ENCODE peak calls at places on chromosomes 6 and 20, in seven cellular contexts. One of them, this sample, is unnamed.

GRCh38 chr20:33232486-33233072 is 3.2 kb upstream of the BPIFA1 start:
- DNase-seq in lower lobe of right lung: peak; percentile 59
- DNase-seq in fibroblast of lung: no peak
- DNase-seq in tibial nerve: no peak
- DNase-seq in A549: no peak
- DNase-seq in uterus: no peak
- DNase-seq in PC-3: no peak
- DNase-seq in this sample: no peak

GRCh38 chr20:52727740-52728456 is 244.3 kb upstream of the TSHZ2 start:
- DNase-seq in uterus: no peak
- DNase-seq in A549: no peak
- DNase-seq in tibial nerve: no peak
- DNase-seq in lower lobe of right lung: no peak
- DNase-seq in PC-3: no peak
- DNase-seq in fibroblast of lung: no peak
- DNase-seq in this sample: no peak

GRCh38 chr6:17908831-17909230 is 78.6 kb downstream of the KIF13A start:
- DNase-seq in PC-3: no peak
- DNase-seq in lower lobe of right lung: no peak
- DNase-seq in A549: peak; percentile 9
- DNase-seq in tibial nerve: no peak
- DNase-seq in uterus: no peak
- DNase-seq in fibroblast of lung: no peak
- DNase-seq in this sample: no peak

GRCh38 chr6:29696147-29697129 is 15.5 kb upstream of the ZFP57 start:
- DNase-seq in fibroblast of lung: no peak
- DNase-seq in lower lobe of right lung: no peak
- DNase-seq in tibial nerve: no peak
- DNase-seq in uterus: no peak
- DNase-seq in A549: peak; percentile 18
- DNase-seq in PC-3: peak; percentile 48
- DNase-seq in this sample: peak; percentile 44

GRCh38 chr6:152720964-152721363 is 23.3 kb downstream of the MYCT1 start:
- DNase-seq in tibial nerve: no peak
- DNase-seq in fibroblast of lung: peak; percentile 32
- DNase-seq in A549: no peak
- DNase-seq in uterus: no peak
- DNase-seq in lower lobe of right lung: no peak
- DNase-seq in PC-3: peak; percentile 4
- DNase-seq in this sample: no peak

GRCh38 chr20:25481235-25481917 is 73.9 kb downstream of the GINS1 start:
- DNase-seq in fibroblast of lung: no peak
- DNase-seq in uterus: no peak
- DNase-seq in A549: no peak
- DNase-seq in PC-3: no peak
- DNase-seq in tibial nerve: no peak
- DNase-seq in lower lobe of right lung: no peak
- DNase-seq in this sample: no peak

GRCh38 chr6:128826606-128827005 is 56.3 kb upstream of the LAMA2 start:
- DNase-seq in lower lobe of right lung: no peak
- DNase-seq in fibroblast of lung: no peak
- DNase-seq in PC-3: no peak
- DNase-seq in uterus: no peak
- DNase-seq in A549: no peak
- DNase-seq in tibial nerve: no peak
- DNase-seq in this sample: no peak

GRCh38 chr20:23630392-23630849 is 7.3 kb downstream of the CST3 start:
- DNase-seq in tibial nerve: no peak
- DNase-seq in PC-3: no peak
- DNase-seq in lower lobe of right lung: no peak
- DNase-seq in uterus: no peak
- DNase-seq in A549: no peak
- DNase-seq in fibroblast of lung: no peak
- DNase-seq in this sample: no peak

GRCh38 chr20:57312138-57312537 is 17.5 kb upstream of the SPO11 start:
- DNase-seq in fibroblast of lung: no peak
- DNase-seq in uterus: no peak
- DNase-seq in lower lobe of right lung: no peak
- DNase-seq in A549: no peak
- DNase-seq in PC-3: no peak
- DNase-seq in tibial nerve: no peak
- DNase-seq in this sample: no peak
- TF ChIP-seq CTCF in fibroblast of lung: no peak
- TF ChIP-seq CTCF in uterus: no peak
- TF ChIP-seq CTCF in lower lobe of right lung: no peak
- TF ChIP-seq CTCF in A549: no peak
- TF ChIP-seq CTCF in PC-3: no peak
- TF ChIP-seq CTCF in tibial nerve: no peak
- TF ChIP-seq CTCF in this sample: no peak

GRCh38 chr6:36629792-36630191 is 35.6 kb downstream of the SRSF3 start:
- DNase-seq in PC-3: no peak
- DNase-seq in tibial nerve: no peak
- DNase-seq in fibroblast of lung: no peak
- DNase-seq in A549: no peak
- DNase-seq in lower lobe of right lung: no peak
- DNase-seq in uterus: no peak
- DNase-seq in this sample: no peak
- TF ChIP-seq CTCF in PC-3: no peak
- TF ChIP-seq CTCF in tibial nerve: no peak
- TF ChIP-seq CTCF in fibroblast of lung: no peak
- TF ChIP-seq CTCF in A549: no peak
- TF ChIP-seq CTCF in lower lobe of right lung: no peak
- TF ChIP-seq CTCF in uterus: no peak
- TF ChIP-seq CTCF in this sample: no peak

GRCh38 chr20:15708984-15709598 is 864.2 kb downstream of the KIF16B start:
- DNase-seq in uterus: no peak
- DNase-seq in lower lobe of right lung: peak; percentile 60
- DNase-seq in fibroblast of lung: peak; percentile 1
- DNase-seq in PC-3: peak; percentile 67
- DNase-seq in A549: peak; percentile 59
- DNase-seq in tibial nerve: peak; percentile 24
- DNase-seq in this sample: peak; percentile 64
- TF ChIP-seq CTCF in uterus: no peak
- TF ChIP-seq CTCF in lower lobe of right lung: peak; percentile 56
- TF ChIP-seq CTCF in fibroblast of lung: peak; percentile 20
- TF ChIP-seq CTCF in PC-3: peak; percentile 80
- TF ChIP-seq CTCF in A549: peak; percentile 51
- TF ChIP-seq CTCF in tibial nerve: no peak
- TF ChIP-seq CTCF in this sample: peak; percentile 76

DNA sequence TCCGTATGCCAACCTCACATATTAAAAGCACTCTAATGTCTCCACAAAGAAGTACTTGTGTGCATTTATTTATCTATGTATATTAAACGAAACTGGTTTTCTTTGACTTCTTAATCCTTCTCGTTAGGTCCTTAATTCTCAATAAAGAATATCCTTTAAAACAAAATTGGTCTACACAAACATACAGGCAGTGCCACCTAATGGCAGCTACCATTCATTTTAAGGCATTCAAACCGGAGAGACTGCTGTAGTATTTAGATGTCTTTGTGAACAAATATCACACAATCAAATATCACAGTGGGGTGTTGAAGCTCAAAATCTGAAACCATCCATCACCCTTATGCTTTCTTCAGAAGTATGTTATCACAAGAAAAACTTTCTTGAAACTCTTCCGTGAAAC is 96.6 kb upstream of the IRAK1BP1 start:
- DNase-seq in A549: no peak
- DNase-seq in uterus: no peak
- DNase-seq in tibial nerve: no peak
- DNase-seq in fibroblast of lung: no peak
- DNase-seq in lower lobe of right lung: no peak
- DNase-seq in PC-3: peak; percentile 7
- DNase-seq in this sample: no peak
- TF ChIP-seq CTCF in A549: no peak
- TF ChIP-seq CTCF in uterus: no peak
- TF ChIP-seq CTCF in tibial nerve: no peak
- TF ChIP-seq CTCF in fibroblast of lung: no peak
- TF ChIP-seq CTCF in lower lobe of right lung: no peak
- TF ChIP-seq CTCF in PC-3: peak; percentile 45
- TF ChIP-seq CTCF in this sample: no peak

GRCh38 chr6:104682722-104683643 is 176.7 kb downstream of the HACE1 start:
- DNase-seq in uterus: no peak
- DNase-seq in fibroblast of lung: peak; percentile 39
- DNase-seq in tibial nerve: peak; percentile 13
- DNase-seq in A549: peak; percentile 66
- DNase-seq in lower lobe of right lung: peak; percentile 70
- DNase-seq in PC-3: peak; percentile 72
- DNase-seq in this sample: peak; percentile 69
- TF ChIP-seq CTCF in uterus: peak; percentile 11
- TF ChIP-seq CTCF in fibroblast of lung: peak; percentile 84
- TF ChIP-seq CTCF in tibial nerve: no peak
- TF ChIP-seq CTCF in A549: peak; percentile 72
- TF ChIP-seq CTCF in lower lobe of right lung: peak; percentile 85
- TF ChIP-seq CTCF in PC-3: peak; percentile 91
- TF ChIP-seq CTCF in this sample: peak; percentile 53

DNA sequence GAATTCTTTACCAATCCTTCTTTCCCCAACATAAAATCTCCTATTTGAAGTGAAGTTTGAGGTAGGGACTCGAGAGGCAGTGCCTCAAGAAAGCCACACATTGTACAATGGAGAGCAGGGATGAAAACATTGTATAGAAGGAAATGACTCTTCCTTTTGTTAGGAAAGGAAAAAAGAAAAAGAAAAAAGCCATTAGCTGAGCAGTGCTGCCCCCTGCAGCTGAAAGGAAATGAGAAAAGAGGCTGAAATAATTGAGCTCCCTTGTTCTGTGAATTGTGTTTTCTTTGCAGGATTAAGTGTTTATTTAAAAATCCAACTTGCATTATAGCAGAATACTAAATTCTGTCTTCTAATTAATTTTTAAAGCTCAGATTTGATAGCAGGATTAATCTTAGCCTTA is 162.9 kb upstream of the SASH1 start:
- DNase-seq in lower lobe of right lung: no peak
- DNase-seq in A549: peak; percentile 44
- DNase-seq in PC-3: peak; percentile 64
- DNase-seq in uterus: no peak
- DNase-seq in tibial nerve: peak; percentile 18
- DNase-seq in fibroblast of lung: no peak
- DNase-seq in this sample: no peak
- TF ChIP-seq CTCF in lower lobe of right lung: peak; percentile 47
- TF ChIP-seq CTCF in A549: peak; percentile 64
- TF ChIP-seq CTCF in PC-3: peak; percentile 68
- TF ChIP-seq CTCF in uterus: peak; percentile 35
- TF ChIP-seq CTCF in tibial nerve: peak; percentile 43
- TF ChIP-seq CTCF in fibroblast of lung: peak; percentile 59
- TF ChIP-seq CTCF in this sample: no peak

DNA sequence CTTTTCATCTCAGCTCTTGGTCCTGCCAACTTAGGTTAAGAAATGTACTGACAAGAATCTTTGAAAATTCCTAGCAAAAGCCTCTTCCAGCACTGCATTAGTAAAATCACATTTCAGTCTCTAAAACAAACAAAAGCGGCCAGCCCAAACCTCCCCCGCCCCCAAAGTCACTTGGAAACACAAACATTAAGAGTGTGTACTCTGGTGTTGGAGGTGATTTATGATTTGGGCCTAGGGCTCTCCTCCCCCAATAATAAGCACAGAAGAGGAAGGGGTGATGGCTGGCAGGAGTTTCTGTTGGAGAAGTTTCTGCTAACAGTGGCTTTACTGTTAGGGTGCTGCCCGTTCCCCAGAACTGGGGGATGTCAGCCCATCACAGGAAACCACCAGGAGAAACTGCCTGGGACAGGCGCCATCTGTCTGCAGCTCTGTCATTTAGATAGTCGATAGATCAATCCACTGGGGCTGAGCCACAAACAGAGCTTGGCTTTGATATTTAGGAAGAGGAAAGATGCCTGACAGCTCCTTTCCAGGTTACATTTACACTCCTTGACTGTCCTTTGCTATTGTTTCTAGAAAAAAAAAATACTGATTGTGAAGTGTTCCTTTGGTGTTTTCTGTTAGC is 199.5 kb downstream of the CD83 start:
- DNase-seq in uterus: no peak
- DNase-seq in tibial nerve: no peak
- DNase-seq in PC-3: peak; percentile 26
- DNase-seq in A549: no peak
- DNase-seq in lower lobe of right lung: no peak
- DNase-seq in fibroblast of lung: no peak
- DNase-seq in this sample: peak; percentile 42
- TF ChIP-seq CTCF in uterus: no peak
- TF ChIP-seq CTCF in tibial nerve: no peak
- TF ChIP-seq CTCF in PC-3: peak; percentile 55
- TF ChIP-seq CTCF in A549: peak; percentile 25
- TF ChIP-seq CTCF in lower lobe of right lung: no peak
- TF ChIP-seq CTCF in fibroblast of lung: no peak
- TF ChIP-seq CTCF in this sample: no peak

This sample was measured in GM20000.